ENCODE peak calls at places on chromosome 13, in four cellular contexts. R is stimulated activated CD8-positive, alpha-beta memory T cell treated with anti-CD3 and anti-CD28 coated beads, Interleukin-7, amount 100 ng/mL, for 1 hour; P is CD8-positive, alpha-beta memory T cell; U is activated naive CD8-positive, alpha-beta T cell treated with anti-CD3 and anti-CD28 coated beads for 36 hours. G is an unnamed sample.
A peak's percentile ranks its signal among the peaks of the same experiment; 100 is the strongest.

GRCh38 chr13:39106216-39106995 is 68.2 kb downstream of the NHLRC3 start:
- DNase-seq in P (no peak), R (no peak), U (no peak), G (peak; percentile 65)

GRCh38 chr13:58795715-58796114 is 1164.2 kb downstream of the PCDH17 start:
- DNase-seq in U (no peak), P (no peak), R (no peak), G (no peak)

GRCh38 chr13:29605860-29606526 is 10.5 kb upstream of the SLC7A1 start:
- DNase-seq in U (no peak), P (no peak), R (no peak), G (no peak)

GRCh38 chr13:19910336-19911072 is 47.1 kb upstream of the ZMYM5 start:
- DNase-seq in R (no peak), P (no peak), U (no peak), G (no peak)

GRCh38 chr13:108964601-108965000 is 335.2 kb downstream of the MYO16 start:
- DNase-seq in U (no peak), R (no peak), P (no peak), G (no peak)

GRCh38 chr13:32938907-32939306 is 77.3 kb upstream of the KL start:
- DNase-seq in P (no peak), U (no peak), R (no peak), G (no peak)

GRCh38 chr13:50366488-50367174 is 351.4 kb downstream of the KCNRG start:
- DNase-seq in R (no peak), P (no peak), U (peak; percentile 37), G (peak; percentile 39)

GRCh38 chr13:49248433-49249002 is 793 bp downstream of the CDADC1 start:
- DNase-seq in P (no peak), U (no peak), R (no peak), G (no peak)

GRCh38 chr13:74200081-74200480 is 65.9 kb upstream of the KLF12 start:
- DNase-seq in R (no peak), P (no peak), U (no peak), G (no peak)

GRCh38 chr13:110263906-110264305 is 43.1 kb downstream of the COL4A1 start:
- DNase-seq in R (no peak), P (no peak), U (no peak), G (no peak)

GRCh38 chr13:113832204-113832603 is 31.7 kb downstream of the GAS6 start:
- DNase-seq in R (no peak), U (no peak), P (no peak), G (no peak)